ENCODE peak calls at places on chromosomes 13 and 19, in seven cellular contexts. E, J, H, Y, S, T and L are unnamed samples.

GRCh38 chr19:35414442-35414841 is 33.6 kb upstream of the FFAR2 start:
- DNase-seq in E (no peak), J (no peak), H (no peak), Y (no peak), S (no peak), T (no peak), L (no peak)

GRCh38 chr19:49924004-49924880 is 4.8 kb upstream of the ATF5 start:
- DNase-seq in E (peak), J (no peak), H (no peak), Y (peak), S (no peak), T (no peak), L (no peak)

GRCh38 chr13:64925284-64925683 is 2304.9 kb downstream of the PCDH9 start:
- DNase-seq in E (no peak), J (no peak), H (peak), Y (no peak), S (no peak), T (no peak), L (peak)

GRCh38 chr19:21947775-21948174 is 63.0 kb downstream of the ZNF208 start:
- DNase-seq in E (no peak), J (peak), H (no peak), Y (peak), S (peak), T (no peak), L (no peak)

GRCh38 chr19:16244091-16244490 is 46.4 kb downstream of the AP1M1 start:
- DNase-seq in E (no peak), J (no peak), H (no peak), Y (no peak), S (no peak), T (no peak), L (no peak)

GRCh38 chr19:40718774-40719391 is 2.0 kb downstream of the ITPKC start:
- DNase-seq in E (peak), J (peak), H (no peak), Y (peak), S (no peak), T (peak), L (peak)

GRCh38 chr13:79079351-79079839 is 326.7 kb downstream of the RBM26 start:
- DNase-seq in E (no peak), J (no peak), H (no peak), Y (no peak), S (no peak), T (no peak), L (no peak)

GRCh38 chr13:102721800-102722231 is 27.0 kb upstream of the METTL21C start:
- DNase-seq in E (no peak), J (no peak), H (no peak), Y (no peak), S (no peak), T (no peak), L (no peak)

GRCh38 chr13:27171244-27171829 is at the start of gene USP12:
- DNase-seq in E (no peak), J (no peak), H (no peak), Y (peak), S (peak), T (no peak), L (no peak)

GRCh38 chr13:104650426-104650825 is 1584.2 kb upstream of the SLC10A2 start:
- DNase-seq in E (no peak), J (no peak), H (no peak), Y (no peak), S (no peak), T (no peak), L (peak)

GRCh38 chr19:48752511-48753365 is at the start of gene FUT1:
- DNase-seq in E (no peak), J (peak), H (peak), Y (peak), S (peak), T (no peak), L (peak)

GRCh38 chr13:97521726-97522125 is 87.8 kb downstream of the RAP2A start:
- DNase-seq in E (no peak), J (no peak), H (no peak), Y (no peak), S (no peak), T (peak), L (no peak)

GRCh38 chr19:2602391-2603181 is 99.9 kb downstream of the GNG7 start:
- DNase-seq in E (no peak), J (no peak), H (no peak), Y (no peak), S (peak), T (no peak), L (peak)

GRCh38 chr19:54192972-54193371 is 1.9 kb downstream of the TSEN34 start:
- DNase-seq in E (no peak), J (no peak), H (no peak), Y (peak), S (no peak), T (no peak), L (no peak)

GRCh38 chr19:16831531-16831930 is 2.3 kb downstream of the SIN3B start:
- DNase-seq in E (no peak), J (no peak), H (no peak), Y (no peak), S (no peak), T (no peak), L (no peak)

GRCh38 chr19:4015705-4016402 is 8.3 kb downstream of the PIAS4 start:
- DNase-seq in E (no peak), J (no peak), H (no peak), Y (no peak), S (peak), T (no peak), L (no peak)

GRCh38 chr19:15563931-15564330 is 51.1 kb upstream of the CYP4F8 start:
- DNase-seq in E (no peak), J (no peak), H (no peak), Y (no peak), S (no peak), T (no peak), L (no peak)

GRCh38 chr13:108227651-108228272 is 9.6 kb downstream of the ABHD13 start:
- DNase-seq in E (no peak), J (peak), H (no peak), Y (no peak), S (peak), T (peak), L (no peak)

GRCh38 chr19:3670796-3671679 is 29.2 kb downstream of the PIP5K1C start:
- DNase-seq in E (no peak), J (no peak), H (no peak), Y (peak), S (no peak), T (no peak), L (no peak)

GRCh38 chr13:90205911-90206310 is 1141.6 kb upstream of the MIR17HG start:
- DNase-seq in E (no peak), J (no peak), H (no peak), Y (no peak), S (no peak), T (no peak), L (no peak)

GRCh38 chr13:101875717-101876393 is 423.4 kb downstream of the ITGBL1 start:
- DNase-seq in E (no peak), J (no peak), H (no peak), Y (no peak), S (no peak), T (peak), L (no peak)

GRCh38 chr13:33132644-33133440 is 116.6 kb downstream of the KL start:
- DNase-seq in E (no peak), J (no peak), H (no peak), Y (no peak), S (no peak), T (no peak), L (no peak)

DNA sequence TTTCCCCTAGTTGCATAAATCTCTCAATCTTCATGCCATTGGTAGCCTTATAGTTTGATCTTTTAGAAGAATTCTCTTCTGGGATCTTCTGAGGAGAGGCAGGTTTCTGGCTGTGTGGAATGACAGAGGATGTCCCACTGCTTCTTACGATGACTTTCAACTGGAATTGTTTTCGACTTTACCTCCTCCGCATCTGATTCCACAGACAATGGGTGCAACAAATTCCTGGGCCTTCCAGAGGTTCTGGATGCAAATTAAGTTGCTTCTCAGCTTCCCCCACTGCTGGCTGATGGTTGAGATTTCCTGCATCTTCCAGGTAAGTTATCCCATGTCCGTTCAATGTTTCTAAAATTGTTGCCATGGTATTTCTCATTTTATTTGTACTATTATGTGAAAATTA is 142.3 kb upstream of the TSC22D1 start:
- DNase-seq in E (no peak), J (no peak), H (peak), Y (no peak), S (no peak), T (no peak), L (no peak)
- TF ChIP-seq JUND in E (no peak), J (no peak), H (no peak), Y (no peak), S (no peak), T (no peak), L (no peak)

GRCh38 chr13:74575729-74576125 is 441.5 kb upstream of the KLF12 start:
- DNase-seq in E (no peak), J (no peak), H (no peak), Y (peak), S (peak), T (no peak), L (no peak)

GRCh38 chr13:74570834-74571233 is 436.6 kb upstream of the KLF12 start:
- DNase-seq in E (no peak), J (peak), H (no peak), Y (no peak), S (no peak), T (no peak), L (no peak)

GRCh38 chr13:74574964-74575728 is 440.9 kb upstream of the KLF12 start:
- DNase-seq in E (no peak), J (no peak), H (no peak), Y (no peak), S (peak), T (no peak), L (no peak)

GRCh38 chr13:74571811-74572210 is 437.6 kb upstream of the KLF12 start:
- DNase-seq in E (no peak), J (no peak), H (no peak), Y (no peak), S (no peak), T (no peak), L (no peak)

GRCh38 chr13:74573654-74574053 is 439.4 kb upstream of the KLF12 start:
- DNase-seq in E (no peak), J (no peak), H (no peak), Y (no peak), S (no peak), T (peak), L (peak)
- TF ChIP-seq JUND in E (no peak), J (no peak), H (no peak), Y (no peak), S (no peak), T (no peak), L (no peak)

GRCh38 chr13:30918662-30919405 is 12.8 kb downstream of the MEDAG start:
- DNase-seq in E (no peak), J (no peak), H (no peak), Y (no peak), S (no peak), T (no peak), L (no peak)
- TF ChIP-seq JUND in E (no peak), J (no peak), H (no peak), Y (no peak), S (no peak), T (no peak), L (no peak)

DNA sequence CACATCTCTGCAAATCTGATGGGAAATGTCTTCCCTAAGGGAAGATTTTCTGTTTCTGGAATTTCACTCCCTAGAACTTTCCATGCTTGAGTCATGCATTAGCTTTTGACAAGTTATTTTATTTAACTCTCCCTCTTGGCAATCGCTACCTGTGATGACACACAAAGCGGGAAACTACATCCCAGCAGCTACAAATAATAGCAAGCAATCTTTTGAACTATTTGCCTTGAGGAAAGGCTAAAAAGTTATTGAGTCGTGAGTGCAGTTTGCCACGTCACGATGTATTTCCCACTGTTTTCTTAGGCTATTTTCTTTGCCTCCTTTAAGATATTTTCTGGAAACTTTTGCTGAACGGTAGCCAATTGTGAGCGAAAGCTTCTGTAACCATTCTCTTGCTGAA is 353.3 kb upstream of the HTR2A start:
- DNase-seq in E (no peak), J (no peak), H (no peak), Y (no peak), S (no peak), T (no peak), L (no peak)
- TF ChIP-seq JUND in E (no peak), J (no peak), H (no peak), Y (no peak), S (peak), T (no peak), L (no peak)

DNA sequence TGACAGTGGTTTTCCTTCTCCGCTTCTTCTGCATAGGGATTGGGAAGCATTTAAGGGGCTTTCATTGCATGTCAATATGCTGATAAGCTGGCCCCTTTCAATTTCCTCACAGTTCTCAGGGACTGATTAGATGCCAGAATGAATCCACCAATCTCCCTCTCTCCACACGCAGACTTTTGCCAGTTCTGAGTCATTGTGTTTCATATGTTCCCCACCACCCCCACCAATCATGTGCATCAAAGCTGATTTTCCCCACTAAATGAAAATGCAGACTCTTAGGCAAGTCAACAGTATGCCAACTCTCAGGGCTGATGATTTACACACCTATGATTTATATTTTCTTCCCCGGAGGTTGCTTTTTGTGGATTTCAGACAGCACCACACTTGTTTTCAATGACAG is 47.8 kb upstream of the C13orf42 start:
- DNase-seq in E (no peak), J (no peak), H (no peak), Y (no peak), S (no peak), T (no peak), L (no peak)
- TF ChIP-seq JUND in E (no peak), J (no peak), H (no peak), Y (no peak), S (no peak), T (no peak), L (no peak)

GRCh38 chr13:99355267-99356215 is 48.3 kb upstream of the GPR183 start:
- DNase-seq in E (no peak), J (no peak), H (no peak), Y (no peak), S (no peak), T (no peak), L (no peak)
- TF ChIP-seq JUND in E (no peak), J (no peak), H (no peak), Y (no peak), S (no peak), T (no peak), L (no peak)